ENCODE peak calls at places on chromosomes 11 and 22, in six cellular contexts. O is IMR-90, L is AG04450, H is H1, J is pancreas, T is right atrium auricular region. V is an unnamed sample.
A peak's percentile ranks its signal among the peaks of the same experiment; 100 is the strongest.

GRCh38 chr11:47264119-47264915 is 5.6 kb upstream of the MADD start:
- DNase-seq in J (no peak), H (no peak), T (no peak), L (peak; percentile 34), O (peak; percentile 82), V (no peak)

GRCh38 chr11:107882095-107882820 is 23.7 kb upstream of the SLC35F2 start:
- DNase-seq in H (no peak), J (no peak), O (no peak), T (no peak), L (no peak), V (no peak)

GRCh38 chr22:17980638-17981051 is 43.7 kb downstream of the MICAL3 start:
- DNase-seq in T (no peak), H (no peak), O (peak; percentile 48), J (no peak), L (no peak), V (peak; percentile 56)

GRCh38 chr22:45738206-45738605 is 66.6 kb downstream of the ATXN10 start:
- DNase-seq in T (no peak), L (no peak), O (peak; percentile 35), H (no peak), J (no peak), V (no peak)

GRCh38 chr11:48116843-48117242 is 99.8 kb upstream of the OR4B1 start:
- DNase-seq in L (no peak), T (no peak), H (no peak), J (no peak), O (no peak), V (peak; percentile 41)

GRCh38 chr11:115933564-115933963 is 429.3 kb upstream of the CADM1 start:
- DNase-seq in H (no peak), J (no peak), O (no peak), T (no peak), L (no peak), V (no peak)

GRCh38 chr22:34976474-34976873 is 89.5 kb upstream of the ISX start:
- DNase-seq in O (no peak), H (no peak), L (no peak), J (no peak), T (no peak), V (no peak)

GRCh38 chr11:103450241-103450640 is 341.0 kb downstream of the DYNC2H1 start:
- DNase-seq in H (no peak), L (peak; percentile 21), T (no peak), J (no peak), O (peak; percentile 73), V (no peak)

GRCh38 chr11:101354801-101355200 is 225.2 kb upstream of the PGR start:
- DNase-seq in J (no peak), O (no peak), T (no peak), H (no peak), L (no peak), V (no peak)

GRCh38 chr11:31974737-31975136 is 116.1 kb upstream of the RCN1 start:
- DNase-seq in J (no peak), H (no peak), T (no peak), O (peak; percentile 81), L (no peak), V (no peak)

GRCh38 chr11:114340311-114341131 is 44.3 kb downstream of the NNMT start:
- DNase-seq in L (peak; percentile 66), J (peak; percentile 54), T (peak; percentile 73), O (peak; percentile 82), H (no peak), V (peak; percentile 86)

GRCh38 chr22:32665676-32666075 is 135.8 kb upstream of the TIMP3 start:
- DNase-seq in L (no peak), T (no peak), O (peak; percentile 55), J (no peak), H (no peak), V (no peak)

GRCh38 chr11:122202951-122203456 is 87.0 kb upstream of the BLID start:
- DNase-seq in L (peak; percentile 48), J (peak; percentile 87), O (peak; percentile 71), H (peak; percentile 34), T (peak; percentile 76), V (peak; percentile 83)

GRCh38 chr11:78219493-78220217 is 30.9 kb downstream of the USP35 start:
- DNase-seq in H (no peak), O (no peak), J (no peak), L (no peak), T (no peak), V (no peak)

GRCh38 chr22:36377022-36377631 is 10.6 kb downstream of the MYH9 start:
- DNase-seq in O (no peak), H (no peak), T (no peak), J (no peak), L (no peak), V (no peak)

GRCh38 chr11:123195182-123196059 is at the start of gene CLMP:
- DNase-seq in T (no peak), J (peak; percentile 63), H (no peak), L (no peak), O (peak; percentile 82), V (peak; percentile 86)

GRCh38 chr11:95222817-95223216 is 8.2 kb downstream of the SESN3 start:
- DNase-seq in T (no peak), L (no peak), J (no peak), O (no peak), H (no peak), V (no peak)

GRCh38 chr22:46726066-46726985 is 11.7 kb downstream of the CERK start:
- DNase-seq in T (no peak), L (no peak), H (no peak), O (no peak), J (no peak), V (no peak)

GRCh38 chr11:65538232-65538914 is 13.5 kb downstream of the SCYL1 start:
- DNase-seq in L (no peak), J (no peak), O (no peak), H (no peak), T (no peak), V (no peak)

GRCh38 chr11:113877673-113878060 is 2.3 kb upstream of the USP28 start:
- DNase-seq in L (no peak), O (no peak), T (no peak), J (no peak), H (no peak), V (no peak)

GRCh38 chr11:96095884-96096301 is 172.0 kb upstream of the MTMR2 start:
- DNase-seq in O (no peak), L (no peak), T (no peak), J (no peak), H (no peak), V (no peak)

GRCh38 chr11:69423611-69424385 is 57.7 kb upstream of the LINC01488 start:
- DNase-seq in T (no peak), J (no peak), L (no peak), O (no peak), H (no peak), V (no peak)

GRCh38 chr11:118342503-118343161 is at the start of gene CD3D:
- DNase-seq in H (no peak), J (no peak), L (no peak), T (no peak), O (no peak), V (no peak)

GRCh38 chr11:110710520-110711381 is 1.5 kb downstream of the ARHGAP20 start:
- DNase-seq in J (peak; percentile 66), L (no peak), T (no peak), O (peak; percentile 51), H (no peak), V (peak; percentile 52)

GRCh38 chr11:413120-414081 is 1.4 kb downstream of the SIGIRR start:
- DNase-seq in L (no peak), H (no peak), T (no peak), O (no peak), J (peak; percentile 46), V (no peak)

GRCh38 chr22:45531441-45531840 is 28.8 kb downstream of the FBLN1 start:
- DNase-seq in H (no peak), L (no peak), T (no peak), O (no peak), J (no peak), V (peak; percentile 7)

GRCh38 chr11:115117931-115118479 is 386.2 kb downstream of the CADM1 start:
- DNase-seq in T (no peak), J (no peak), O (no peak), H (peak; percentile 5), L (no peak), V (no peak)

GRCh38 chr11:11691296-11692141 is 69.7 kb upstream of the GALNT18 start:
- DNase-seq in J (no peak), O (no peak), H (peak; percentile 34), L (no peak), T (no peak), V (no peak)

GRCh38 chr22:22429374-22430108 is 79.0 kb downstream of the ZNF280B start:
- DNase-seq in O (no peak), H (no peak), T (peak; percentile 40), L (no peak), J (no peak), V (peak; percentile 2)

GRCh38 chr11:64518928-64519327 is 72.1 kb upstream of the SLC22A12 start:
- DNase-seq in J (no peak), T (no peak), H (no peak), L (no peak), O (no peak), V (no peak)

GRCh38 chr11:64519541-64519940 is 71.5 kb upstream of the SLC22A12 start:
- DNase-seq in T (no peak), H (no peak), L (no peak), J (no peak), O (no peak), V (no peak)

GRCh38 chr11:64520013-64520412 is 71.0 kb upstream of the SLC22A12 start:
- DNase-seq in T (no peak), L (no peak), H (no peak), J (no peak), O (no peak), V (no peak)

GRCh38 chr11:64514596-64514995 is 76.4 kb upstream of the SLC22A12 start:
- DNase-seq in H (no peak), T (no peak), J (no peak), O (no peak), L (no peak), V (no peak)

GRCh38 chr11:64516226-64516625 is 74.8 kb upstream of the SLC22A12 start:
- DNase-seq in T (no peak), H (no peak), J (no peak), L (no peak), O (no peak), V (no peak)
- TF ChIP-seq CTCF in T (no peak), H (peak; percentile 52), J (no peak), L (no peak), O (no peak), V (no peak)

GRCh38 chr22:25672685-25673084 is 69.3 kb upstream of the MYO18B start:
- DNase-seq in H (no peak), J (no peak), L (no peak), O (peak; percentile 10), T (no peak), V (peak; percentile 15)
- H3K27me3 ChIP-seq in H (no peaks in the 10 kb centered on the region), J (no peaks in the 10 kb centered on the region), L (no peaks in the 10 kb centered on the region), O (no peaks in the 10 kb centered on the region), T (no peaks in the 10 kb centered on the region), V (no peaks in the 10 kb centered on the region)

GRCh38 chr22:48356731-48357130 is 1470.9 kb downstream of the BRD1 start:
- DNase-seq in O (no peak), T (no peak), L (no peak), J (no peak), H (no peak), V (no peak)
- H3K9me3 ChIP-seq in O (peaks cover 62% of the 10 kb centered on the region), T (no peaks in the 10 kb centered on the region), L (peaks cover 71% of the 10 kb centered on the region), J (no peaks in the 10 kb centered on the region), H (no peaks in the 10 kb centered on the region), V (no peaks in the 10 kb centered on the region)

DNA sequence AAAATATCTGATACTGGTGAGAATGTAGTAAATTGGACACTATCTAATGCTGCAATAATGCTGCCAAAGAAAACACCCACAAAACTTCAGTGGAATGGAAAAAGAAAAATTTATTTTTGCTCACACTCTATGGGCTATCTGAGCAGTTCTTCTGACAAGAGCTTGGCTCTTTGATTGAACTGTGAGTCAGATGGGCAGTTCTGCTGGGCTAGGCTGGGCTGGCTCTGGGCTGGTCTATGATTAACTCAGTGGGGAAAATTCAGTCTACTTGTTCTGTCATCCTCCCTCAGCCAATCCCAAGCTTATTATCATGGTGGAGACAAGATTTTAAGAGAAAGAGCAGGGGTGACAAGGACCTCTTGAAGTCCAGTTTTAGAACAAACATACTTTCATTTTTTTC is 1404.8 kb downstream of the LRRC4C start:
- DNase-seq in T (no peak), J (no peak), L (no peak), O (no peak), H (no peak), V (no peak)
- TF ChIP-seq CTCF in T (no peak), J (no peak), L (no peak), O (no peak), H (no peak), V (no peak)